ENCODE peak calls at places on chromosomes 1 and 21, in ten cellular contexts. Y, P, M, F, I, B, G, C, N and V are unnamed samples.

GRCh38 chr1:79497193-79497773 is 490.8 kb upstream of the ADGRL4 start:
- DNase-seq in M (no peak), Y (peak; percentile 79), N (no peak), C (peak; percentile 37), B (peak; percentile 50), I (peak; percentile 13), G (no peak), P (peak; percentile 45), F (no peak), V (no peak)

GRCh38 chr1:2208309-2209239 is 14.0 kb upstream of the FAAP20 start:
- DNase-seq in G (no peak), B (no peak), Y (no peak), N (peak; percentile 94), M (peak; percentile 35), I (peak; percentile 60), F (no peak), P (peak; percentile 95), C (peak; percentile 85), V (no peak)

GRCh38 chr1:154865442-154866256 is 4.4 kb downstream of the KCNN3 start:
- DNase-seq in Y (peak; percentile 80), C (no peak), F (no peak), G (no peak), B (no peak), I (no peak), N (no peak), M (peak; percentile 16), P (no peak), V (no peak)

GRCh38 chr1:185998391-185998790 is 264.2 kb downstream of the HMCN1 start:
- DNase-seq in I (no peak), B (no peak), M (no peak), P (no peak), G (no peak), N (no peak), C (no peak), F (no peak), Y (no peak), V (no peak)

GRCh38 chr1:101739826-101740330 is 256.8 kb downstream of the OLFM3 start:
- DNase-seq in M (no peak), F (no peak), B (no peak), Y (no peak), N (no peak), P (no peak), I (no peak), C (no peak), G (no peak), V (no peak)

GRCh38 chr1:100578201-100578600 is 40.3 kb downstream of the GPR88 start:
- DNase-seq in I (no peak), F (no peak), G (no peak), P (no peak), N (no peak), Y (no peak), C (peak; percentile 45), B (no peak), M (no peak), V (no peak)

GRCh38 chr1:16118706-16119105 is 37.2 kb downstream of the EPHA2 start:
- DNase-seq in Y (no peak), N (no peak), M (peak; percentile 22), P (no peak), F (no peak), B (no peak), I (no peak), G (no peak), C (no peak), V (no peak)

GRCh38 chr1:50332941-50333594 is 90.2 kb downstream of the DMRTA2 start:
- DNase-seq in N (no peak), C (no peak), Y (peak; percentile 41), I (peak; percentile 40), G (peak; percentile 33), P (peak; percentile 32), F (no peak), M (peak; percentile 59), B (peak; percentile 65), V (no peak)

GRCh38 chr1:2194319-2194897 is at the start of gene FAAP20:
- DNase-seq in N (no peak), C (peak; percentile 15), G (peak; percentile 70), P (no peak), I (peak; percentile 77), B (peak; percentile 79), Y (peak; percentile 82), F (no peak), M (no peak), V (no peak)

GRCh38 chr21:37281993-37282392 is 14.9 kb upstream of the VPS26C start:
- DNase-seq in F (no peak), Y (no peak), M (no peak), I (no peak), G (peak; percentile 9), B (no peak), C (no peak), P (no peak), N (no peak), V (no peak)

GRCh38 chr1:98783821-98784220 is 122.3 kb downstream of the SNX7 start:
- DNase-seq in N (no peak), M (no peak), C (no peak), P (no peak), Y (no peak), G (no peak), I (no peak), F (no peak), B (no peak), V (no peak)

GRCh38 chr21:41048636-41049035 is 119.3 kb upstream of the BACE2 start:
- DNase-seq in C (no peak), P (no peak), G (no peak), F (peak; percentile 77), M (no peak), N (no peak), I (no peak), B (no peak), Y (no peak), V (no peak)

GRCh38 chr1:29599826-29600225 is 363.5 kb downstream of the PTPRU start:
- DNase-seq in P (no peak), C (no peak), G (no peak), M (no peak), I (no peak), F (peak; percentile 82), N (no peak), Y (no peak), B (no peak), V (no peak)

GRCh38 chr1:156813750-156814570 is 2.7 kb downstream of the SH2D2A start:
- DNase-seq in P (no peak), N (no peak), F (no peak), Y (peak; percentile 61), M (peak; percentile 72), I (peak; percentile 67), B (peak; percentile 61), C (peak; percentile 31), G (peak; percentile 86), V (no peak)
- H3K4me3 ChIP-seq in P (no peak overlapping the region), N (peak overlapping the region; percentile 77), F (peak overlapping the region; percentile 55), Y (peak overlapping the region; percentile 58), M (peak overlapping the region; percentile 55), I (peak overlapping the region; percentile 46), B (peak overlapping the region; percentile 55), C (peak overlapping the region; percentile 46), G (peak overlapping the region; percentile 75), V (peak overlapping the region; percentile 54)

DNA sequence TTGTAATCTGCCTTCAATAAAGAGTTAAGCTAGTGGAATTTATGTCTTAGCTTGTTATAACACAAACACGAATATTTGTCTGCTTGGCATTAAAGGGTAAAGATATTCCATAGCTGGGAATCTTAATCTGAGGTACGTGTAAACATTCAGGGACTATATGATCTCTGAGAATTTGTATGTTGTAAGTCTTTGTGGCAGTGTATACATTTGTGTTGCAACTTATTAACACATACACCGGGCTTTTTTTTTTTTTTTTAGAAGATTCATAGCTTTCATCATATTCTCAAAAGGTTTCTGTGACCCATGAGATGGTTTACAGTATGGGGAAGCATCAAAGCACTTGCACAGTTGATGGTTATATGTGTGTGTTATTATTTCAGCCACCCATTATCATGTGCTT is 3.0 kb downstream of the GGPS1 start:
- DNase-seq in Y (no peak), G (no peak), N (no peak), P (no peak), F (no peak), B (no peak), C (no peak), M (no peak), I (peak; percentile 77), V (no peak)
- H3K4me3 ChIP-seq in Y (peak overlapping the region; percentile 87), G (no peak overlapping the region), N (no peak overlapping the region), P (no peak overlapping the region), F (no peak overlapping the region), B (peak overlapping the region; percentile 50), C (no peak overlapping the region), M (no peak overlapping the region), I (peak overlapping the region; percentile 85), V (peak overlapping the region; percentile 71)

DNA sequence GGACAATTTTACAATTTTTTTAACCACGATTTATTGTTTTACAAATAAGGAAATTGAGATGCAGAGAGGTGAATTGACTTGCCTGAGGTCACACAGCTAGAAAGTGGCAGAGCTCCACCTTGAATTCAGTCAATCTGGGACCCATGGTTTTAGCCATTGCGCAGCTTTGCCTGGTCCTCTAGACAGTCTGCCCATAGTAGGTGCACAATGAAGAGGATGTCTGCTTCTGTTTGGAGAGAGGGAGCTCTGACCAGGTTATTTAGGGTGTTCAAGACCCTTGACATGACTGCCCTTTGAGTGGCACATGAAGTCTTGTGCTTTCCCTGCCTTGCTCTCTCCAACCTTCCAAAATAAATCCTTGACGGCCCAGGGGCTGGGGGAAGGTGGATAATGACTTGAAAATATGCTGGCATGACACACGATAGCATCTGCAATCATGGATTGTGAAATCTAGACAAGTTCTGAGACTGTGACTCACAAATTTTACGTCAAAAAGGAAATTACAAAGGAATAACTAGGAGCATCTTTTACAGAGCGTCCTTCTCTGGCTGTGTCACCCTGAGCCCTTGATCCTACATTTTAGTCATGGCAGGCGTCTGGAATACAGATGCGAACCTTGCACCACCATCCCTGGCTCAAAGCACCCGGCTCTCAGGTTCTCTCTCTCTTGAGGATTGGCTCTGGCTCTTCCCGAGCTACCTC is 26.2 kb upstream of the ID3 start:
- DNase-seq in N (no peak), Y (no peak), F (no peak), B (no peak), P (peak; percentile 94), I (peak; percentile 99), C (peak; percentile 99), M (no peak), G (no peak), V (peak; percentile 68)
- H3K4me3 ChIP-seq in N (no peak overlapping the region), Y (no peak overlapping the region), F (no peak overlapping the region), B (no peak overlapping the region), P (no peak overlapping the region), I (no peak overlapping the region), C (no peak overlapping the region), M (no peak overlapping the region), G (no peak overlapping the region), V (no peak overlapping the region)

GRCh38 chr1:41383094-41383852 is 22.0 kb downstream of the FOXO6 start:
- DNase-seq in P (peak; percentile 24), F (no peak), I (no peak), M (no peak), G (peak; percentile 40), Y (no peak), N (no peak), B (no peak), C (peak; percentile 42), V (no peak)
- H3K4me3 ChIP-seq in P (peak overlapping the region; percentile 29), F (peak overlapping the region; percentile 64), I (peak overlapping the region; percentile 36), M (peak overlapping the region; percentile 61), G (no peak overlapping the region), Y (no peak overlapping the region), N (peak overlapping the region; percentile 85), B (no peak overlapping the region), C (peak overlapping the region; percentile 36), V (peak overlapping the region; percentile 54)